ENCODE peak calls at places on chromosomes 7 and 10, in five cellular contexts. W is HT1080, I is body of pancreas, V is neural crest cell, O is AG10803. R is an unnamed sample.
A peak's percentile ranks its signal among the peaks of the same experiment; 100 is the strongest.

GRCh38 chr10:24496066-24496465 is 227.6 kb downstream of the ARHGAP21 start:
- DNase-seq in W (no peak), I (no peak), V (no peak), O (no peak), R (no peak)

GRCh38 chr7:904847-905246 is 28.5 kb downstream of the GET4 start:
- DNase-seq in W (peak; percentile 63), I (no peak), V (no peak), O (peak; percentile 72), R (peak; percentile 83)

GRCh38 chr7:132705146-132705545 is 128.9 kb upstream of the PLXNA4 start:
- DNase-seq in W (no peak), I (no peak), V (no peak), O (peak; percentile 1), R (no peak)

GRCh38 chr10:114499630-114500190 is 95.4 kb upstream of the AFAP1L2 start:
- DNase-seq in W (no peak), I (no peak), V (no peak), O (no peak), R (no peak)

GRCh38 chr10:45602082-45602730 is 70.4 kb downstream of the ZFAND4 start:
- DNase-seq in W (peak; percentile 16), I (no peak), V (no peak), O (peak; percentile 47), R (peak; percentile 33)

GRCh38 chr10:62082729-62083412 is 181.4 kb downstream of the ARID5B start:
- DNase-seq in W (peak; percentile 21), I (no peak), V (no peak), O (peak; percentile 66), R (peak; percentile 64)

GRCh38 chr7:2014391-2015241 is 218.1 kb downstream of the MAD1L1 start:
- DNase-seq in W (no peak), I (peak; percentile 9), V (no peak), O (no peak), R (no peak)

GRCh38 chr10:124418726-124419501 is at the start of gene OAT:
- DNase-seq in W (peak; percentile 95), I (peak; percentile 96), V (peak; percentile 95), O (peak; percentile 92), R (peak; percentile 93)

GRCh38 chr7:57198801-57199200 is 66.6 kb upstream of the ZNF479 start:
- DNase-seq in W (no peak), I (no peak), V (no peak), O (no peak), R (no peak)

GRCh38 chr7:155529346-155529745 is 17.0 kb downstream of the CNPY1 start:
- DNase-seq in W (no peak), I (no peak), V (no peak), O (no peak), R (no peak)

GRCh38 chr10:107767185-107767584 is 602.7 kb upstream of the SORCS1 start:
- DNase-seq in W (no peak), I (no peak), V (no peak), O (no peak), R (no peak)

GRCh38 chr7:1691096-1691495 is 21.0 kb downstream of the ELFN1 start:
- DNase-seq in W (no peak), I (peak; percentile 6), V (no peak), O (no peak), R (no peak)

GRCh38 chr7:29177963-29178612 is 16.5 kb upstream of the CHN2 start:
- DNase-seq in W (peak; percentile 79), I (no peak), V (no peak), O (no peak), R (peak; percentile 71)

GRCh38 chr10:69088801-69089501 is 1.0 kb downstream of the SRGN start:
- DNase-seq in W (peak; percentile 68), I (no peak), V (no peak), O (no peak), R (peak; percentile 69)

GRCh38 chr7:27605689-27606269 is 56.9 kb downstream of the HIBADH start:
- DNase-seq in W (peak; percentile 68), I (no peak), V (no peak), O (peak; percentile 26), R (peak; percentile 50)

GRCh38 chr7:131040467-131040932 is 287.2 kb upstream of the MKLN1 start:
- DNase-seq in W (peak; percentile 64), I (peak; percentile 64), V (peak; percentile 58), O (peak; percentile 75), R (peak; percentile 71)